ENCODE peak calls at places on chromosomes 7 and 10, in four cellular contexts. One of them, this sample, is unnamed.

GRCh38 chr10:9615179-9615578 is 1402.5 kb upstream of the CELF2 start:
- DNase-seq in GM12891: no peak
- DNase-seq in K562: no peak
- DNase-seq in GM12878: no peak
- DNase-seq in this sample: no peak

GRCh38 chr10:58704226-58705200 is 191.8 kb downstream of the BICC1 start:
- DNase-seq in GM12891: no peak
- DNase-seq in GM12878: no peak
- DNase-seq in K562: no peak
- DNase-seq in this sample: no peak

GRCh38 chr10:101226888-101227736 is 2.2 kb downstream of the LBX1 start:
- DNase-seq in K562: no peak
- DNase-seq in GM12891: no peak
- DNase-seq in GM12878: no peak
- DNase-seq in this sample: no peak

GRCh38 chr7:155066417-155066950 is 3.6 kb upstream of the HTR5A start:
- DNase-seq in K562: no peak
- DNase-seq in GM12878: no peak
- DNase-seq in GM12891: no peak
- DNase-seq in this sample: no peak

GRCh38 chr7:32680259-32681173 is 185.2 kb downstream of the AVL9 start:
- DNase-seq in GM12878: no peak
- DNase-seq in K562: peak; percentile 92
- DNase-seq in GM12891: no peak
- DNase-seq in this sample: no peak

GRCh38 chr7:99459087-99459486 is 6.9 kb downstream of the ATP5MF start:
- DNase-seq in GM12878: no peak
- DNase-seq in GM12891: no peak
- DNase-seq in K562: peak; percentile 68
- DNase-seq in this sample: peak; percentile 56

GRCh38 chr7:118186491-118186890 is 2.5 kb downstream of the LSM8 start:
- DNase-seq in GM12878: no peak
- DNase-seq in GM12891: no peak
- DNase-seq in K562: peak; percentile 44
- DNase-seq in this sample: peak; percentile 14

GRCh38 chr7:68187549-68187948 is 1190.9 kb downstream of the TYW1 start:
- DNase-seq in GM12878: no peak
- DNase-seq in K562: no peak
- DNase-seq in GM12891: no peak
- DNase-seq in this sample: no peak

GRCh38 chr7:108263364-108263951 is 133.3 kb upstream of the LAMB4 start:
- DNase-seq in GM12891: no peak
- DNase-seq in K562: no peak
- DNase-seq in GM12878: no peak
- DNase-seq in this sample: no peak

GRCh38 chr7:79241288-79242055 is 212.0 kb downstream of the MAGI2 start:
- DNase-seq in GM12891: no peak
- DNase-seq in K562: no peak
- DNase-seq in GM12878: no peak
- DNase-seq in this sample: no peak

GRCh38 chr7:35971133-35971995 is 170.5 kb downstream of the SEPTIN7 start:
- DNase-seq in GM12891: peak; percentile 37
- DNase-seq in GM12878: no peak
- DNase-seq in K562: peak; percentile 10
- DNase-seq in this sample: no peak

GRCh38 chr7:123023126-123023525 is 27.6 kb upstream of the TAS2R16 start:
- DNase-seq in GM12878: no peak
- DNase-seq in GM12891: no peak
- DNase-seq in K562: no peak
- DNase-seq in this sample: no peak

GRCh38 chr10:101482568-101482967 is 105.5 kb downstream of the POLL start:
- DNase-seq in GM12891: no peak
- DNase-seq in GM12878: no peak
- DNase-seq in K562: no peak
- DNase-seq in this sample: no peak

GRCh38 chr7:24826662-24827020 is 69.4 kb upstream of the GSDME start:
- DNase-seq in GM12891: no peak
- DNase-seq in K562: no peak
- DNase-seq in GM12878: no peak
- DNase-seq in this sample: no peak

GRCh38 chr10:47181057-47181849 is 118.7 kb upstream of the GDF10 start:
- DNase-seq in GM12878: no peak
- DNase-seq in GM12891: no peak
- DNase-seq in K562: no peak
- DNase-seq in this sample: no peak

GRCh38 chr10:117107280-117107679 is 30.8 kb downstream of the VAX1 start:
- DNase-seq in GM12891: no peak
- DNase-seq in GM12878: no peak
- DNase-seq in K562: no peak
- DNase-seq in this sample: peak; percentile 12

GRCh38 chr10:16030562-16030961 is 170.3 kb upstream of the MINDY3 start:
- DNase-seq in K562: no peak
- DNase-seq in GM12891: no peak
- DNase-seq in GM12878: no peak
- DNase-seq in this sample: no peak
- TF ChIP-seq SPI1 in K562: no peak
- TF ChIP-seq SPI1 in GM12891: no peak
- TF ChIP-seq SPI1 in GM12878: no peak
- TF ChIP-seq SPI1 in this sample: no peak

GRCh38 chr7:1254281-1255082 is 21.8 kb downstream of the UNCX start:
- DNase-seq in GM12878: no peak
- DNase-seq in GM12891: no peak
- DNase-seq in K562: no peak
- DNase-seq in this sample: no peak

GRCh38 chr7:1256621-1257020 is 23.9 kb downstream of the UNCX start:
- DNase-seq in GM12878: no peak
- DNase-seq in GM12891: no peak
- DNase-seq in K562: no peak
- DNase-seq in this sample: no peak

GRCh38 chr7:1255083-1255816 is 22.6 kb downstream of the UNCX start:
- DNase-seq in GM12891: no peak
- DNase-seq in GM12878: no peak
- DNase-seq in K562: no peak
- DNase-seq in this sample: no peak

GRCh38 chr7:1257221-1257620 is 24.5 kb downstream of the UNCX start:
- DNase-seq in K562: no peak
- DNase-seq in GM12878: no peak
- DNase-seq in GM12891: no peak
- DNase-seq in this sample: no peak

DNA sequence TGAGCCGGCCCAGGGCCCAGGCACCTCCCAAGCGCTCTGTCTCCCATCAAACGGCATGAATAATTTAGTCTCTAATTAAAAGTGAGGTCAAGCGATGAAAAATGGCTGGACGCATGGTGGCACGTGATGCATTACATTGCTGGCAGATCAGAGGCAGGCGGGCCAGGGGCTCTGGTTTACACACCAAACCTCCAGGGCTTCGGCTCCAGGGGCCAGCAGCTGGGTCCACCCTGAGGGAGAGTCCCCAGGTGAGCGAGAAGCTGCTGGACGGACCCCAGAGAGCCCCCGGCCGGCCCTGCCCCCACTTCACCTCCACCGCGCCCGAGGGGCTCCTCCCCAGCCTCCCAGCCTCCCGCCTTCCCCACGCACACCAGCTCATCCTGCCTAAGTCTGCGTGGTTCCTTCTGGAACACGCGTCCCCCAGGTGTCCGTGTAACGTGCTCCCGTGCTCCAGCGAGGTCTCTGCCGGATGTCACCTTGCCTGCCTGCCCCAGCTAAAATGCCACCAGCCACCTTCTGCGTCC is 23.2 kb downstream of the UNCX start:
- DNase-seq in GM12891: no peak
- DNase-seq in GM12878: no peak
- DNase-seq in K562: no peak
- DNase-seq in this sample: no peak
- TF ChIP-seq SPI1 in GM12891: no peak
- TF ChIP-seq SPI1 in GM12878: no peak
- TF ChIP-seq SPI1 in K562: no peak
- TF ChIP-seq SPI1 in this sample: no peak

DNA sequence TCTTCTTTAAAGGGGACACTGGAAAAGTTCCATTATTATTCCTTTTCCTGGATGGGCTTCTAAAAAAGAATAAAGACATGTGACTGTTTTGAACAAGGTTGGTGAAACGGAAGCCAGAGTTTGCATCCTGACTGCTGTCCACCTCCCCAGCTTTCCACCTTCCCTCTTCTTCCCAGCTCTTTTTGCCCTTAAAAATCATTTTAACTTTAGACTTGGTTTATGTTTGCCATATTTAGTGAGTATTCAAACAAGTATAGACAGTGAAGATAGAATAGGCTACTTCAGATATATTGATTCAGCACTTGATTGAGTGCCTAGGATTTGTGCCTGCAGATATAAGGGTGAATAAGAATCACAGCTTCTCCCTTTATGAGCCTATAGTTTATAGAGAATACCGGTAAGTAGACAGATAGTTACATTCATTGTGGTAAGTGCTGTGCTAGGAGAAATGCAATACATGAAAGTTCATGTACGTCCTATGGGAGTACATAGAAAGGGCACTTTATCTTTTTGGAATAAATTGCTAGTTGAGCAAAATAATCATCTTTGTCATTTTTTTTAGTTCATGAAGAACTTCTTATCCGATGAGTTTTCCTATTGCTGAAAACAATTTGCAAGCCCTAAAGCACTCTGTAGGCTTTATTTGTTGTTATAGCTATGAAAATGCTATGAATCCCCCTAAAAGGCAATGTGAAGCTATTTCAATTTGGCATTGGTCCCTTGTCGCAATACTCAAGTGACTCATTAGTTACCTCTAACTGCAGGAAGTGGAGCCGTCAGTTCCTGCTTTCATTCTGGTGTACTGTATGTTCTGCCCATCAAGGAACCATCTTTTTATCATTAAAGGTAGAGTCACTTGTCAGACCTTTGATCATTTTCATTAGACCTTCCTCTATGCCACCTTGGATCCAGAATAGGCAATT is 57.2 kb upstream of the STRIP2 start:
- DNase-seq in GM12878: no peak
- DNase-seq in K562: no peak
- DNase-seq in GM12891: no peak
- DNase-seq in this sample: peak; percentile 81
- TF ChIP-seq SPI1 in GM12878: peak; percentile 11
- TF ChIP-seq SPI1 in K562: no peak
- TF ChIP-seq SPI1 in GM12891: peak; percentile 49
- TF ChIP-seq SPI1 in this sample: peak; percentile 65

GRCh38 chr10:124574456-124575070 is 112.9 kb downstream of the LHPP start:
- DNase-seq in K562: no peak
- DNase-seq in GM12891: no peak
- DNase-seq in GM12878: no peak
- DNase-seq in this sample: no peak

GRCh38 chr10:124575107-124576035 is 113.7 kb downstream of the LHPP start:
- DNase-seq in K562: no peak
- DNase-seq in GM12891: no peak
- DNase-seq in GM12878: no peak
- DNase-seq in this sample: no peak

GRCh38 chr10:124578231-124579002 is 116.8 kb downstream of the LHPP start:
- DNase-seq in GM12891: no peak
- DNase-seq in K562: no peak
- DNase-seq in GM12878: no peak
- DNase-seq in this sample: no peak

GRCh38 chr10:124577651-124578050 is 116.0 kb downstream of the LHPP start:
- DNase-seq in K562: no peak
- DNase-seq in GM12878: no peak
- DNase-seq in GM12891: no peak
- DNase-seq in this sample: no peak

GRCh38 chr10:124576526-124577420 is 115.2 kb downstream of the LHPP start:
- DNase-seq in K562: no peak
- DNase-seq in GM12891: no peak
- DNase-seq in GM12878: no peak
- DNase-seq in this sample: no peak
- TF ChIP-seq SPI1 in K562: no peak
- TF ChIP-seq SPI1 in GM12891: no peak
- TF ChIP-seq SPI1 in GM12878: no peak
- TF ChIP-seq SPI1 in this sample: no peak

GRCh38 chr10:67808706-67809105 is 29.3 kb downstream of the DNAJC12 start:
- DNase-seq in GM12891: no peak
- DNase-seq in K562: no peak
- DNase-seq in GM12878: no peak
- DNase-seq in this sample: no peak
- TF ChIP-seq SPI1 in GM12891: no peak
- TF ChIP-seq SPI1 in K562: no peak
- TF ChIP-seq SPI1 in GM12878: no peak
- TF ChIP-seq SPI1 in this sample: no peak